ENCODE peak calls at places on chromosomes 12 and 14, in eight cellular contexts. One of them, this sample, is unnamed.

GRCh38 chr12:52808573-52809160 is 5.2 kb downstream of the KRT4 start:
- DNase-seq in ovary: no peak
- DNase-seq in cardiac muscle cell: no peak
- DNase-seq in Caco-2: no peak
- DNase-seq in transverse colon: no peak
- DNase-seq in tibial nerve: no peak
- DNase-seq in CD8-positive, alpha-beta memory T cell: no peak
- DNase-seq in IMR-90: no peak
- DNase-seq in this sample: no peak

GRCh38 chr14:74510955-74511354 is 17.4 kb downstream of the ISCA2 start:
- DNase-seq in ovary: no peak
- DNase-seq in cardiac muscle cell: no peak
- DNase-seq in Caco-2: no peak
- DNase-seq in transverse colon: no peak
- DNase-seq in tibial nerve: no peak
- DNase-seq in CD8-positive, alpha-beta memory T cell: no peak
- DNase-seq in IMR-90: peak
- DNase-seq in this sample: no peak

GRCh38 chr12:66397574-66397973 is 95.3 kb downstream of the HELB start:
- DNase-seq in ovary: no peak
- DNase-seq in cardiac muscle cell: no peak
- DNase-seq in Caco-2: no peak
- DNase-seq in transverse colon: no peak
- DNase-seq in tibial nerve: no peak
- DNase-seq in CD8-positive, alpha-beta memory T cell: no peak
- DNase-seq in IMR-90: peak
- DNase-seq in this sample: no peak

GRCh38 chr12:644818-645552 is 18.3 kb downstream of the NINJ2 start:
- DNase-seq in ovary: no peak
- DNase-seq in cardiac muscle cell: no peak
- DNase-seq in Caco-2: no peak
- DNase-seq in transverse colon: no peak
- DNase-seq in tibial nerve: no peak
- DNase-seq in CD8-positive, alpha-beta memory T cell: no peak
- DNase-seq in IMR-90: no peak
- DNase-seq in this sample: no peak

GRCh38 chr12:1881301-1881700 is 37.2 kb downstream of the CACNA2D4 start:
- DNase-seq in ovary: no peak
- DNase-seq in cardiac muscle cell: no peak
- DNase-seq in Caco-2: no peak
- DNase-seq in transverse colon: no peak
- DNase-seq in tibial nerve: no peak
- DNase-seq in CD8-positive, alpha-beta memory T cell: no peak
- DNase-seq in IMR-90: no peak
- DNase-seq in this sample: no peak

GRCh38 chr12:122790393-122791075 is 16.2 kb downstream of the CCDC62 start:
- DNase-seq in ovary: no peak
- DNase-seq in cardiac muscle cell: no peak
- DNase-seq in Caco-2: no peak
- DNase-seq in transverse colon: no peak
- DNase-seq in tibial nerve: no peak
- DNase-seq in CD8-positive, alpha-beta memory T cell: no peak
- DNase-seq in IMR-90: peak
- DNase-seq in this sample: no peak

GRCh38 chr12:79057540-79057939 is 193.0 kb downstream of the SYT1 start:
- DNase-seq in ovary: no peak
- DNase-seq in cardiac muscle cell: no peak
- DNase-seq in Caco-2: no peak
- DNase-seq in transverse colon: no peak
- DNase-seq in tibial nerve: no peak
- DNase-seq in CD8-positive, alpha-beta memory T cell: no peak
- DNase-seq in IMR-90: no peak
- DNase-seq in this sample: no peak

GRCh38 chr14:89348726-89349125 is 68.3 kb downstream of the FOXN3 start:
- DNase-seq in ovary: no peak
- DNase-seq in cardiac muscle cell: no peak
- DNase-seq in Caco-2: no peak
- DNase-seq in transverse colon: no peak
- DNase-seq in tibial nerve: no peak
- DNase-seq in CD8-positive, alpha-beta memory T cell: no peak
- DNase-seq in IMR-90: no peak
- DNase-seq in this sample: no peak

GRCh38 chr12:23525450-23526072 is 423.9 kb downstream of the SOX5 start:
- DNase-seq in ovary: no peak
- DNase-seq in cardiac muscle cell: no peak
- DNase-seq in Caco-2: no peak
- DNase-seq in transverse colon: no peak
- DNase-seq in tibial nerve: no peak
- DNase-seq in CD8-positive, alpha-beta memory T cell: no peak
- DNase-seq in IMR-90: no peak
- DNase-seq in this sample: no peak

GRCh38 chr14:24317141-24317927 is 6.0 kb downstream of the LTB4R start:
- DNase-seq in ovary: no peak
- DNase-seq in cardiac muscle cell: no peak
- DNase-seq in Caco-2: no peak
- DNase-seq in transverse colon: no peak
- DNase-seq in tibial nerve: no peak
- DNase-seq in CD8-positive, alpha-beta memory T cell: no peak
- DNase-seq in IMR-90: no peak
- DNase-seq in this sample: no peak
- H3K4me3 ChIP-seq in ovary: no peak
- H3K4me3 ChIP-seq in cardiac muscle cell: no peak
- H3K4me3 ChIP-seq in Caco-2: no peak
- H3K4me3 ChIP-seq in transverse colon: no peak
- H3K4me3 ChIP-seq in tibial nerve: no peak
- H3K4me3 ChIP-seq in CD8-positive, alpha-beta memory T cell: no peak
- H3K4me3 ChIP-seq in IMR-90: no peak
- H3K4me3 ChIP-seq in this sample: no peak

GRCh38 chr12:11568762-11569478 is 80.6 kb upstream of the ETV6 start:
- DNase-seq in ovary: no peak
- DNase-seq in cardiac muscle cell: no peak
- DNase-seq in Caco-2: no peak
- DNase-seq in transverse colon: peak
- DNase-seq in tibial nerve: no peak
- DNase-seq in CD8-positive, alpha-beta memory T cell: no peak
- DNase-seq in IMR-90: no peak
- DNase-seq in this sample: peak

GRCh38 chr12:11565752-11566151 is 83.7 kb upstream of the ETV6 start:
- DNase-seq in ovary: no peak
- DNase-seq in cardiac muscle cell: no peak
- DNase-seq in Caco-2: no peak
- DNase-seq in transverse colon: no peak
- DNase-seq in tibial nerve: no peak
- DNase-seq in CD8-positive, alpha-beta memory T cell: no peak
- DNase-seq in IMR-90: no peak
- DNase-seq in this sample: no peak

GRCh38 chr12:11563785-11564739 is 85.4 kb upstream of the ETV6 start:
- DNase-seq in ovary: no peak
- DNase-seq in cardiac muscle cell: no peak
- DNase-seq in Caco-2: no peak
- DNase-seq in transverse colon: no peak
- DNase-seq in tibial nerve: no peak
- DNase-seq in CD8-positive, alpha-beta memory T cell: no peak
- DNase-seq in IMR-90: no peak
- DNase-seq in this sample: no peak

GRCh38 chr12:11564984-11565651 is 84.4 kb upstream of the ETV6 start:
- DNase-seq in ovary: no peak
- DNase-seq in cardiac muscle cell: no peak
- DNase-seq in Caco-2: no peak
- DNase-seq in transverse colon: no peak
- DNase-seq in tibial nerve: no peak
- DNase-seq in CD8-positive, alpha-beta memory T cell: no peak
- DNase-seq in IMR-90: no peak
- DNase-seq in this sample: no peak

DNA sequence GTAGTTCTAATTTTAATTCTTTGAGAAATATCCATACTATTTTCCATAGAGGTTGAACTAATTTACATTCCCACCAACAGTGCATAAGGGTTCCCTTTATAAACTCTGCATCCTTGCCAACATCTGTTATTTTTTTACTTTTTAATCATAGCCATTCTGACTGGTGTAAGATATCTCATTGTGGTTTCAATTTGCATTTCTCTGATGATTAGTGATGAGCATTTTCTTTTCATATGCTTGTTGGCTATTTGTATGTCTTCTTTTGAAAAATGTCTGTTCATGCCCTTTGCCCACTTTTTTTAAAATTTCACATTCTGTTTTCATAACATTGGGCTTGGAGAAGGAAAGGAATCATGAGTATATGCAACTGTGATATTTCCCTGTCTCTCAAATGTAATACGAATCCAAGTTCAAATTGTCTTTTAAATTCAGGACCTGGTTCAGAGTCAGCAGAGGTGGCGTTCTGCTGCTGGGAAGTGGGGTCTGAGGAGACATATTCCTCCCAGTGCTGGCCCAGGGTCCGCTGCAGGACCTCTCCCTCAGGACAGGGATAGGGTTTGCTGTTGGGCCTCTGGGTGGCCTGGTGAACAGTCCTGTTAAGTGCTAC is 81.2 kb upstream of the ETV6 start:
- DNase-seq in ovary: no peak
- DNase-seq in cardiac muscle cell: no peak
- DNase-seq in Caco-2: no peak
- DNase-seq in transverse colon: no peak
- DNase-seq in tibial nerve: no peak
- DNase-seq in CD8-positive, alpha-beta memory T cell: no peak
- DNase-seq in IMR-90: no peak
- DNase-seq in this sample: no peak
- H3K4me3 ChIP-seq in ovary: no peak
- H3K4me3 ChIP-seq in cardiac muscle cell: no peak
- H3K4me3 ChIP-seq in Caco-2: no peak
- H3K4me3 ChIP-seq in transverse colon: no peak
- H3K4me3 ChIP-seq in tibial nerve: no peak
- H3K4me3 ChIP-seq in CD8-positive, alpha-beta memory T cell: no peak
- H3K4me3 ChIP-seq in IMR-90: no peak
- H3K4me3 ChIP-seq in this sample: no peak

DNA sequence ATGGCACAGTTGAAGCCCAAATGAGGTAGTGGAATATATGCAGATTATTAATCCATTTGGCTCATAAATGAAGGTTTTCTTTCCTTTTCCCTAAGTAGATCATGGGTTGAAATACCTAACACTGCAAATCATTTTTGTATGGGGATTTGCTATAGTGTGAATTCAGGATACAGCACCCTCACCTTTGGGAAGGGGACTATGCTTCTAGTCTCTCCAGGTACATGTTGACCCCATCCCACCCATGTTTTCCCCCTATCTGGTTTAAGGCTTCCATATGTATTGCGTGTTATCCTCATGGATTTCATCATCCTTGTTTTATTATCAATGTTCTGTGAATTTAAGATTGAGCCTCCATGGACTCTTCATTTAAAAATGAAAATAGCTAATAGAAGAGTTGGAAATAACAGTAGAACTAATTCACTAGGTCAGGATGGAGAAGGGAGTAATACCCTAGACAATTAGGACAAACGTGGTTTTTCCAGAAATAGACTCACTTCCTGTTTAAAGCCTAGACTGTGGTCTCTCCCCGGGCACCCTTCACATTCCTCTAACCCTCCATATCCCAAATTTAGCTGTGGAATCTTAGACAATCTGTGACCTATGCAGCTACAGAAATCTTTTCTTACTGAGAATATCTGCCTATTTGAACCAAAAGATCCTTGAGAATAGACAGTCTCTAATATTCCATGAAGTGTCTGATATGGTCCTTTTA is 56.5 kb downstream of the DAD1 start:
- DNase-seq in ovary: no peak
- DNase-seq in cardiac muscle cell: peak
- DNase-seq in Caco-2: no peak
- DNase-seq in transverse colon: no peak
- DNase-seq in tibial nerve: no peak
- DNase-seq in CD8-positive, alpha-beta memory T cell: no peak
- DNase-seq in IMR-90: peak
- DNase-seq in this sample: no peak
- H3K4me3 ChIP-seq in ovary: no peak
- H3K4me3 ChIP-seq in cardiac muscle cell: no peak
- H3K4me3 ChIP-seq in Caco-2: no peak
- H3K4me3 ChIP-seq in transverse colon: no peak
- H3K4me3 ChIP-seq in tibial nerve: no peak
- H3K4me3 ChIP-seq in CD8-positive, alpha-beta memory T cell: peak
- H3K4me3 ChIP-seq in IMR-90: no peak
- H3K4me3 ChIP-seq in this sample: peak

GRCh38 chr14:29016050-29016900 is 249.7 kb downstream of the FOXG1 start:
- DNase-seq in ovary: peak
- DNase-seq in cardiac muscle cell: peak
- DNase-seq in Caco-2: peak
- DNase-seq in transverse colon: no peak
- DNase-seq in tibial nerve: no peak
- DNase-seq in CD8-positive, alpha-beta memory T cell: no peak
- DNase-seq in IMR-90: peak
- DNase-seq in this sample: no peak
- H3K4me3 ChIP-seq in ovary: no peak
- H3K4me3 ChIP-seq in cardiac muscle cell: no peak
- H3K4me3 ChIP-seq in Caco-2: no peak
- H3K4me3 ChIP-seq in transverse colon: no peak
- H3K4me3 ChIP-seq in tibial nerve: no peak
- H3K4me3 ChIP-seq in CD8-positive, alpha-beta memory T cell: no peak
- H3K4me3 ChIP-seq in IMR-90: no peak
- H3K4me3 ChIP-seq in this sample: no peak

This sample was measured in GM12864.